ENCODE peak calls at places on chromosome 1, in six cellular contexts. One of them, this sample, is unnamed.

GRCh38 chr1:228037401-228038386 is 30.9 kb downstream of the WNT3A start:
- DNase-seq in MM.1S: no peak
- DNase-seq in C1 segment of cervical spinal cord: no peak
- DNase-seq in pancreas: no peak
- DNase-seq in fibroblast of pulmonary artery: peak; percentile 17
- DNase-seq in body of pancreas: peak; percentile 47
- DNase-seq in this sample: no peak

GRCh38 chr1:226809785-226810571 is 60.4 kb upstream of the PSEN2 start:
- DNase-seq in MM.1S: no peak
- DNase-seq in C1 segment of cervical spinal cord: no peak
- DNase-seq in pancreas: no peak
- DNase-seq in fibroblast of pulmonary artery: no peak
- DNase-seq in body of pancreas: no peak
- DNase-seq in this sample: no peak

GRCh38 chr1:54350360-54350759 is 55.8 kb downstream of the SSBP3 start:
- DNase-seq in MM.1S: no peak
- DNase-seq in C1 segment of cervical spinal cord: no peak
- DNase-seq in pancreas: no peak
- DNase-seq in fibroblast of pulmonary artery: no peak
- DNase-seq in body of pancreas: no peak
- DNase-seq in this sample: no peak

GRCh38 chr1:46202975-46203737 is at the start of gene LURAP1:
- DNase-seq in MM.1S: no peak
- DNase-seq in C1 segment of cervical spinal cord: peak; percentile 44
- DNase-seq in pancreas: no peak
- DNase-seq in fibroblast of pulmonary artery: peak; percentile 68
- DNase-seq in body of pancreas: peak; percentile 41
- DNase-seq in this sample: no peak

GRCh38 chr1:21916447-21917240 is 20.5 kb downstream of the HSPG2 start:
- DNase-seq in MM.1S: no peak
- DNase-seq in C1 segment of cervical spinal cord: no peak
- DNase-seq in pancreas: no peak
- DNase-seq in fibroblast of pulmonary artery: no peak
- DNase-seq in body of pancreas: no peak
- DNase-seq in this sample: no peak

GRCh38 chr1:116699605-116700004 is 32.1 kb upstream of the IGSF3 start:
- DNase-seq in MM.1S: no peak
- DNase-seq in C1 segment of cervical spinal cord: no peak
- DNase-seq in pancreas: no peak
- DNase-seq in fibroblast of pulmonary artery: no peak
- DNase-seq in body of pancreas: no peak
- DNase-seq in this sample: no peak

GRCh38 chr1:17128361-17128760 is 9.1 kb upstream of the PADI2 start:
- DNase-seq in MM.1S: no peak
- DNase-seq in C1 segment of cervical spinal cord: no peak
- DNase-seq in pancreas: no peak
- DNase-seq in fibroblast of pulmonary artery: peak; percentile 96
- DNase-seq in body of pancreas: no peak
- DNase-seq in this sample: no peak

GRCh38 chr1:212366901-212367300 is 47.8 kb downstream of the PACC1 start:
- DNase-seq in MM.1S: no peak
- DNase-seq in C1 segment of cervical spinal cord: no peak
- DNase-seq in pancreas: no peak
- DNase-seq in fibroblast of pulmonary artery: peak; percentile 36
- DNase-seq in body of pancreas: no peak
- DNase-seq in this sample: no peak

GRCh38 chr1:65148548-65149390 is 766 bp downstream of the AK4 start:
- DNase-seq in MM.1S: peak; percentile 29
- DNase-seq in C1 segment of cervical spinal cord: peak; percentile 49
- DNase-seq in pancreas: peak; percentile 23
- DNase-seq in fibroblast of pulmonary artery: peak; percentile 56
- DNase-seq in body of pancreas: peak; percentile 15
- DNase-seq in this sample: no peak

GRCh38 chr1:36321119-36321951 is 2.1 kb downstream of the EVA1B start:
- DNase-seq in MM.1S: no peak
- DNase-seq in C1 segment of cervical spinal cord: no peak
- DNase-seq in pancreas: peak; percentile 52
- DNase-seq in fibroblast of pulmonary artery: peak; percentile 93
- DNase-seq in body of pancreas: peak; percentile 48
- DNase-seq in this sample: peak; percentile 96

GRCh38 chr1:182446033-182446669 is 3.8 kb upstream of the RGSL1 start:
- DNase-seq in MM.1S: peak; percentile 71
- DNase-seq in C1 segment of cervical spinal cord: no peak
- DNase-seq in pancreas: no peak
- DNase-seq in fibroblast of pulmonary artery: peak; percentile 69
- DNase-seq in body of pancreas: peak; percentile 29
- DNase-seq in this sample: no peak

GRCh38 chr1:116988248-116988647 is 13.3 kb upstream of the CD101 start:
- DNase-seq in MM.1S: no peak
- DNase-seq in C1 segment of cervical spinal cord: no peak
- DNase-seq in pancreas: no peak
- DNase-seq in fibroblast of pulmonary artery: peak; percentile 78
- DNase-seq in body of pancreas: no peak
- DNase-seq in this sample: no peak

GRCh38 chr1:16151200-16151708 is 4.6 kb downstream of the EPHA2 start:
- DNase-seq in MM.1S: no peak
- DNase-seq in C1 segment of cervical spinal cord: no peak
- DNase-seq in pancreas: no peak
- DNase-seq in fibroblast of pulmonary artery: no peak
- DNase-seq in body of pancreas: no peak
- DNase-seq in this sample: peak; percentile 85

GRCh38 chr1:78440381-78440793 is 50.4 kb upstream of the PTGFR start:
- DNase-seq in MM.1S: no peak
- DNase-seq in C1 segment of cervical spinal cord: no peak
- DNase-seq in pancreas: no peak
- DNase-seq in fibroblast of pulmonary artery: no peak
- DNase-seq in body of pancreas: no peak
- DNase-seq in this sample: no peak

GRCh38 chr1:221634010-221634409 is 107.9 kb downstream of the DUSP10 start:
- DNase-seq in MM.1S: no peak
- DNase-seq in C1 segment of cervical spinal cord: no peak
- DNase-seq in pancreas: no peak
- DNase-seq in fibroblast of pulmonary artery: no peak
- DNase-seq in body of pancreas: no peak
- DNase-seq in this sample: no peak

GRCh38 chr1:167784876-167785550 is 63.2 kb downstream of the MPZL1 start:
- DNase-seq in MM.1S: no peak
- DNase-seq in C1 segment of cervical spinal cord: no peak
- DNase-seq in pancreas: no peak
- DNase-seq in fibroblast of pulmonary artery: no peak
- DNase-seq in body of pancreas: no peak
- DNase-seq in this sample: no peak

GRCh38 chr1:160365325-160365724 is 1.5 kb upstream of the NHLH1 start:
- DNase-seq in MM.1S: no peak
- DNase-seq in C1 segment of cervical spinal cord: no peak
- DNase-seq in pancreas: no peak
- DNase-seq in fibroblast of pulmonary artery: no peak
- DNase-seq in body of pancreas: no peak
- DNase-seq in this sample: peak; percentile 57

GRCh38 chr1:13583964-13584791 is 546 bp downstream of the PDPN start:
- DNase-seq in MM.1S: no peak
- DNase-seq in C1 segment of cervical spinal cord: no peak
- DNase-seq in pancreas: no peak
- DNase-seq in fibroblast of pulmonary artery: peak; percentile 58
- DNase-seq in body of pancreas: peak; percentile 9
- DNase-seq in this sample: peak; percentile 59

GRCh38 chr1:116740296-116740695 is 13.9 kb upstream of the CD2 start:
- DNase-seq in MM.1S: no peak
- DNase-seq in C1 segment of cervical spinal cord: no peak
- DNase-seq in pancreas: no peak
- DNase-seq in fibroblast of pulmonary artery: no peak
- DNase-seq in body of pancreas: no peak
- DNase-seq in this sample: no peak

GRCh38 chr1:230308039-230308438 is 118.1 kb downstream of the PGBD5 start:
- DNase-seq in MM.1S: no peak
- DNase-seq in C1 segment of cervical spinal cord: no peak
- DNase-seq in pancreas: peak; percentile 76
- DNase-seq in fibroblast of pulmonary artery: peak; percentile 98
- DNase-seq in body of pancreas: peak; percentile 94
- DNase-seq in this sample: peak; percentile 29